ENCODE peak calls at places on chromosome 2, in four cellular contexts. F, R, G and X are unnamed samples.

GRCh38 chr2:237497820-237498128 is 10.7 kb downstream of the MLPH start:
- DNase-seq in F (peak; percentile 47), R (no peak), G (no peak), X (no peak)

GRCh38 chr2:230319211-230319862 is 7.7 kb upstream of the SP140L start:
- DNase-seq in F (no peak), R (no peak), G (no peak), X (no peak)

GRCh38 chr2:185618630-185619029 is 120.0 kb upstream of the FSIP2 start:
- DNase-seq in F (no peak), R (no peak), G (no peak), X (peak; percentile 33)

GRCh38 chr2:44186800-44187199 is 18.1 kb downstream of the PPM1B start:
- DNase-seq in F (no peak), R (no peak), G (no peak), X (no peak)

GRCh38 chr2:204665244-204665643 is 120.0 kb downstream of the PARD3B start:
- DNase-seq in F (peak; percentile 60), R (no peak), G (no peak), X (peak; percentile 77)

GRCh38 chr2:74259191-74259590 is 60.8 kb downstream of the MTHFD2 start:
- DNase-seq in F (no peak), R (no peak), G (no peak), X (no peak)

GRCh38 chr2:187461294-187462261 is 13.5 kb upstream of the CALCRL start:
- DNase-seq in F (no peak), R (peak; percentile 9), G (peak; percentile 82), X (no peak)

GRCh38 chr2:3223080-3223923 is 154.3 kb downstream of the EIPR1 start:
- DNase-seq in F (peak; percentile 86), R (no peak), G (no peak), X (no peak)

GRCh38 chr2:85648619-85649018 is 19.4 kb downstream of the SFTPB start:
- DNase-seq in F (peak; percentile 70), R (no peak), G (no peak), X (peak; percentile 45)

GRCh38 chr2:130920417-130921030 is 83.8 kb downstream of the ARHGEF4 start:
- DNase-seq in F (peak; percentile 64), R (peak; percentile 74), G (peak; percentile 83), X (peak; percentile 84)

GRCh38 chr2:46365913-46366674 is 68.9 kb downstream of the EPAS1 start:
- DNase-seq in F (peak; percentile 27), R (no peak), G (no peak), X (peak; percentile 21)

GRCh38 chr2:67378555-67378954 is 18.6 kb upstream of the ETAA1 start:
- DNase-seq in F (no peak), R (no peak), G (no peak), X (no peak)

GRCh38 chr2:119849838-119850565 is 90.3 kb downstream of the PTPN4 start:
- DNase-seq in F (peak; percentile 23), R (no peak), G (no peak), X (no peak)

GRCh38 chr2:232117413-232117812 is 155.9 kb downstream of the DIS3L2 start:
- DNase-seq in F (no peak), R (peak; percentile 17), G (peak; percentile 60), X (peak; percentile 81)

GRCh38 chr2:232111551-232111950 is 150.0 kb downstream of the DIS3L2 start:
- DNase-seq in F (no peak), R (no peak), G (no peak), X (no peak)

GRCh38 chr2:232116839-232117238 is 155.3 kb downstream of the DIS3L2 start:
- DNase-seq in F (no peak), R (no peak), G (no peak), X (no peak)

GRCh38 chr2:232113821-232114220 is 152.3 kb downstream of the DIS3L2 start:
- DNase-seq in F (peak; percentile 24), R (no peak), G (no peak), X (no peak)
- H3K56ac ChIP-seq in F (no peak overlapping the region), R (no peak overlapping the region), G (no peak overlapping the region), X (no peak overlapping the region)

DNA sequence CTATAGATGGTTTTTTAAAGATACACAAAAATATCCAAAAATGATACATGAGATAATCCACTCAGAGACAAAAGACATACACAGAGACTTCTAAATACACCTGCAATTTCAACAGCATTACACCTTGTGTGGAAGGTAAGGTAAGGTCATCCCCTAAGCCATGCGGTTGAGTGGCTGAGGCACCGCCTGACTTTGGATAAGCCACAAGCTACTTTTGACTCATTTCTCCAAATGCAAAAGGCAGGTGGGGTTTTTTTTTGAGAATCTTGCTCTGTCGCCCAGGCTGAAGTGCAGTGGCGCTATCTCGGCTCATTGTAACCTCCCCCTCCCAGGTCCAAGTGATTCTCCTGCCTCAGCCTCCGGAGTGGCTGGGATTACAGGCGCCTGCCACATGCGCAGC is 13.1 kb downstream of the AP1S3 start:
- DNase-seq in F (no peak), R (no peak), G (no peak), X (no peak)
- H3K23ac ChIP-seq in F (no peak overlapping the region), R (no peak overlapping the region), G (no peak overlapping the region), X (no peak overlapping the region)

DNA sequence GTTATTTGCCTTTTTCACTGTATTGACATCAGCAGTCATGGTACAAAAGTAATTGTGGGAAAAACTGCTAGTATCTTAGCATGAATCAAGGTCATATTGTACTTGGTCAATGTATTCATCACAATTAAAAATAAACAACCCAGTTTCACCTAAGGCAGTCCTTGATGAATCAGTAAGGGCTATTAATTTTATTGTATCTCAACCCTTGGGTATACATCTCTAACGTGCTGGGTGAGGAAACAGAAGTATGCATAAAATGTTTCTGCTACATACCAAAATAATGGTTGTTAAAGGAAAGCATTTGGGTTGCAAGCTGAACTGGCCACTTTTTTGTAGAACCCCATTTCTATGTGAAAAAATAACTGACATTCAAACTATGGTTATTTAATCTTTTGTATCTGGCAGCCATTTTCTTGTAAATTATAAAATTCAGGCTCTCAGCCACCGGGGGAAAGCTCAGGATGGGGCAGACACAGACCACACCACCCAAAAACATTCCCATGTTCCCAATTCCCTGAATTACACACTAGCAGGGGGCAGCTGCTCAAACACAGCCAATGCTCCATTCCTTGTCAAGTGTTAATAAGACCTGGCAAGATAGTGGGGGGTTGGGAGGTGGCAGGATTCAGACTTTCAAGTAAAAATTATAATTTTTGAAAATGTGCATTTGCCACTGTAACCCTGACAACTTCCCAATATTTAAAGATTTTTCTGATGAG is 49.3 kb downstream of the OLA1 start:
- DNase-seq in F (peak; percentile 34), R (no peak), G (no peak), X (peak; percentile 59)
- H3K56ac ChIP-seq in F (no peak overlapping the region), R (no peak overlapping the region), G (no peak overlapping the region), X (no peak overlapping the region)

GRCh38 chr2:28356095-28356911 is 36.4 kb upstream of the FOSL2 start:
- DNase-seq in F (peak; percentile 91), R (no peak), G (no peak), X (peak; percentile 26)

GRCh38 chr2:28357948-28358667 is 34.5 kb upstream of the FOSL2 start:
- DNase-seq in F (no peak), R (no peak), G (no peak), X (no peak)

GRCh38 chr2:28354920-28355520 is 37.6 kb upstream of the FOSL2 start:
- DNase-seq in F (no peak), R (no peak), G (no peak), X (no peak)

GRCh38 chr2:28357055-28357454 is 35.6 kb upstream of the FOSL2 start:
- DNase-seq in F (no peak), R (no peak), G (no peak), X (no peak)

DNA sequence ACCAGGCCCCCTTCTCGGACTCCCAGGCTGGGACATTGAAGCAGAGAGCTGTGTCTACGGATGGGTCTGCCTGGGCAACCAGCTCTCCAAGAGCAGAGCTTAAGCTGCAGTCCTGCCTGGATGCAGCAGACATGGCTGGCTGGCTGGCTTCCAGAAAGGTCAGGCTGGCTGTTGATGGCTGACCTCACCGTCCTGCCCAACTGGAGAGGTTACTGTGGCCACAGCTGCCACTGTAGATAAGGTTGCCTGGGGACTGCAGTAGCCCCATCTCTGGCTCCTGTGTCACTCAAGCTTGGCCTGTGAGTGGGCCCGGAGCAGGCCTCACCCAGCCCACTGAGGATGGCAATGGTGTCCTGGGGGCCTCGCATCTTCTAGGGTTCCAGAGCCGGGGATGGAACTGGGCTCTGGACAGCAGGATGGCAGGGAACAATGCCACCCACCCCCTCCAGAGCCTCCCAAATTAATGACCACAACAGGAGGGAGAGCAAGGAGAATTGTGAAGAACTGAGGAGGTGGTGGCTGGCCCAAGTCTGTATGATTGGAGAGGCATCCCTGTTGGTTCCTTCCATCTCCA is 37.0 kb upstream of the FOSL2 start:
- DNase-seq in F (no peak), R (no peak), G (no peak), X (no peak)
- H3K23ac ChIP-seq in F (peak overlapping the region; percentile 78), R (no peak overlapping the region), G (no peak overlapping the region), X (peak overlapping the region; percentile 35)

GRCh38 chr2:11932896-11933295 is 186.5 kb downstream of the LPIN1 start:
- DNase-seq in F (no peak), R (no peak), G (no peak), X (no peak)
- H3K56ac ChIP-seq in F (no peak overlapping the region), R (no peak overlapping the region), G (no peak overlapping the region), X (no peak overlapping the region)

GRCh38 chr2:218908721-218909619 is 28.3 kb downstream of the WNT10A start:
- DNase-seq in F (peak; percentile 71), R (peak; percentile 89), G (peak; percentile 97), X (peak; percentile 95)
- H3K23ac ChIP-seq in F (no peak overlapping the region), R (no peak overlapping the region), G (no peak overlapping the region), X (no peak overlapping the region)

GRCh38 chr2:141137121-141137693 is 993.6 kb downstream of the LRP1B start:
- DNase-seq in F (no peak), R (no peak), G (no peak), X (no peak)
- H3K56ac ChIP-seq in F (no peak overlapping the region), R (no peak overlapping the region), G (no peak overlapping the region), X (no peak overlapping the region)

GRCh38 chr2:24926220-24926601 is 6.2 kb upstream of the ADCY3 start:
- DNase-seq in F (no peak), R (no peak), G (no peak), X (no peak)
- H3K23ac ChIP-seq in F (no peak overlapping the region), R (no peak overlapping the region), G (no peak overlapping the region), X (no peak overlapping the region)

DNA sequence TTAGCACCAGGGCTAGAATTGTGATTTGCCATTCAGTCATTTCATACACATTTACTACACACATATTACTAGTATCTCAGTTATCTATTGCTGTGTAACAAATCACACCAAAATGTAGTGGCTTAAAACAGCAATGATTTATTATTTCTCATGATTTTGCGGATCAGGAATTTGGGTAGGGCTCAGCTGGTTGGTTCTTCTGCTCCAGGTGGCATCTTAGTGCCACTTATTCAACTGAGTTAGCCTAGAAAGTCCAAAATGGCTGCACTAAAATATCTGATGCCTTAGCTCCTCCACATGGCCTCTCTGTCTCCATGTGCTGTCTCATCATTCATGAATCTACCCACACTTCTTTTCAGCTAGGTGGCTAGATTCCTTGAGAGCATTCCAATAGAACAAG is 107.1 kb downstream of the ZFP36L2 start:
- DNase-seq in F (no peak), R (no peak), G (no peak), X (no peak)
- H3K56ac ChIP-seq in F (no peak overlapping the region), R (no peak overlapping the region), G (no peak overlapping the region), X (no peak overlapping the region)